ENCODE peak calls at places on chromosomes 11 and 22, in five cellular contexts. One of them, this sample, is unnamed.
A peak's percentile ranks its signal among the peaks of the same experiment; 100 is the strongest.

GRCh38 chr11:120526241-120526640 is 14.7 kb downstream of the GRIK4 start:
- DNase-seq in NCI-H345: no peak
- DNase-seq in Right ventricle myocardium superior: peak; percentile 29
- DNase-seq in small intestine: no peak
- DNase-seq in amygdala: no peak
- DNase-seq in this sample: no peak

GRCh38 chr11:64592234-64592615 is 1.2 kb downstream of the SLC22A12 start:
- DNase-seq in NCI-H345: no peak
- DNase-seq in Right ventricle myocardium superior: peak; percentile 9
- DNase-seq in small intestine: no peak
- DNase-seq in amygdala: no peak
- DNase-seq in this sample: no peak

GRCh38 chr22:44473580-44473979 is 24.5 kb downstream of the RTL6 start:
- DNase-seq in NCI-H345: no peak
- DNase-seq in Right ventricle myocardium superior: no peak
- DNase-seq in small intestine: no peak
- DNase-seq in amygdala: no peak
- DNase-seq in this sample: no peak

GRCh38 chr11:33475999-33476398 is 218.8 kb downstream of the HIPK3 start:
- DNase-seq in NCI-H345: peak; percentile 66
- DNase-seq in Right ventricle myocardium superior: no peak
- DNase-seq in small intestine: peak; percentile 51
- DNase-seq in amygdala: no peak
- DNase-seq in this sample: no peak

GRCh38 chr11:24731554-24731953 is 234.7 kb downstream of the LUZP2 start:
- DNase-seq in NCI-H345: no peak
- DNase-seq in Right ventricle myocardium superior: no peak
- DNase-seq in small intestine: no peak
- DNase-seq in amygdala: no peak
- DNase-seq in this sample: no peak

GRCh38 chr11:95912902-95913560 is 10.9 kb downstream of the MTMR2 start:
- DNase-seq in NCI-H345: no peak
- DNase-seq in Right ventricle myocardium superior: no peak
- DNase-seq in small intestine: no peak
- DNase-seq in amygdala: no peak
- DNase-seq in this sample: no peak

GRCh38 chr11:211741-212140 is 4.2 kb downstream of the RIC8A start:
- DNase-seq in NCI-H345: no peak
- DNase-seq in Right ventricle myocardium superior: peak; percentile 24
- DNase-seq in small intestine: no peak
- DNase-seq in amygdala: no peak
- DNase-seq in this sample: no peak

GRCh38 chr11:76604652-76605241 is 65.8 kb downstream of the LRRC32 start:
- DNase-seq in NCI-H345: no peak
- DNase-seq in Right ventricle myocardium superior: peak; percentile 82
- DNase-seq in small intestine: no peak
- DNase-seq in amygdala: no peak
- DNase-seq in this sample: peak; percentile 63

GRCh38 chr11:102592634-102593581 is 32.2 kb downstream of the MMP20 start:
- DNase-seq in NCI-H345: no peak
- DNase-seq in Right ventricle myocardium superior: no peak
- DNase-seq in small intestine: peak; percentile 50
- DNase-seq in amygdala: no peak
- DNase-seq in this sample: no peak

GRCh38 chr11:65558002-65558784 is at the start of gene LTBP3:
- DNase-seq in NCI-H345: peak; percentile 66
- DNase-seq in Right ventricle myocardium superior: peak; percentile 91
- DNase-seq in small intestine: peak; percentile 61
- DNase-seq in amygdala: peak; percentile 85
- DNase-seq in this sample: peak; percentile 70

GRCh38 chr22:36017661-36018091 is 10.9 kb downstream of the RBFOX2 start:
- DNase-seq in NCI-H345: peak; percentile 9
- DNase-seq in Right ventricle myocardium superior: no peak
- DNase-seq in small intestine: no peak
- DNase-seq in amygdala: no peak
- DNase-seq in this sample: no peak

GRCh38 chr11:19232910-19233503 is 7.7 kb downstream of the E2F8 start:
- DNase-seq in NCI-H345: no peak
- DNase-seq in Right ventricle myocardium superior: no peak
- DNase-seq in small intestine: no peak
- DNase-seq in amygdala: no peak
- DNase-seq in this sample: no peak

GRCh38 chr22:21940521-21940920 is 12.1 kb downstream of the PPM1F start:
- DNase-seq in NCI-H345: no peak
- DNase-seq in Right ventricle myocardium superior: no peak
- DNase-seq in small intestine: no peak
- DNase-seq in amygdala: no peak
- DNase-seq in this sample: no peak

GRCh38 chr11:128502736-128503135 is 84.6 kb downstream of the ETS1 start:
- DNase-seq in NCI-H345: no peak
- DNase-seq in Right ventricle myocardium superior: no peak
- DNase-seq in small intestine: no peak
- DNase-seq in amygdala: no peak
- DNase-seq in this sample: no peak

GRCh38 chr11:106956887-106957505 is 61.3 kb downstream of the GUCY1A2 start:
- DNase-seq in NCI-H345: no peak
- DNase-seq in Right ventricle myocardium superior: no peak
- DNase-seq in small intestine: no peak
- DNase-seq in amygdala: no peak
- DNase-seq in this sample: no peak

GRCh38 chr11:47264119-47264915 is 5.6 kb upstream of the MADD start:
- DNase-seq in NCI-H345: no peak
- DNase-seq in Right ventricle myocardium superior: no peak
- DNase-seq in small intestine: no peak
- DNase-seq in amygdala: no peak
- DNase-seq in this sample: no peak

GRCh38 chr22:22556995-22557925 is 1.8 kb downstream of the PRAME start:
- DNase-seq in NCI-H345: no peak
- DNase-seq in Right ventricle myocardium superior: no peak
- DNase-seq in small intestine: no peak
- DNase-seq in amygdala: no peak
- DNase-seq in this sample: no peak

GRCh38 chr22:46895753-46896152 is 133.3 kb downstream of the TBC1D22A start:
- DNase-seq in NCI-H345: no peak
- DNase-seq in Right ventricle myocardium superior: no peak
- DNase-seq in small intestine: no peak
- DNase-seq in amygdala: no peak
- DNase-seq in this sample: no peak

This sample was measured in colonic mucosa.